ENCODE peak calls at places on chromosomes 11 and 22, in nine cellular contexts. I is IMR-90, K is brain microvascular endothelial cell, T is tibial artery, W is foreskin fibroblast, H is fibroblast of pulmonary artery, C is psoas muscle, D is cardiac muscle cell, A is sigmoid colon. P is an unnamed sample.

GRCh38 chr11:12164061-12165014 is 53.9 kb downstream of the MICAL2 start:
- DNase-seq in I (peak), K (peak), T (no peak), W (peak), H (peak), C (no peak), D (no peak), A (peak), P (no peak)

GRCh38 chr11:17579451-17579850 is 32.4 kb downstream of the OTOG start:
- DNase-seq in I (no peak), K (no peak), T (no peak), W (no peak), H (no peak), C (no peak), D (no peak), A (no peak), P (no peak)

GRCh38 chr22:45818130-45819085 is 146.8 kb downstream of the ATXN10 start:
- DNase-seq in I (no peak), K (no peak), T (no peak), W (peak), H (no peak), C (no peak), D (peak), A (no peak), P (no peak)

GRCh38 chr22:37025500-37026070 is 6.0 kb downstream of the MPST start:
- DNase-seq in I (no peak), K (no peak), T (no peak), W (no peak), H (no peak), C (no peak), D (no peak), A (no peak), P (no peak)

GRCh38 chr22:40979198-40979597 is 28.0 kb downstream of the RBX1 start:
- DNase-seq in I (no peak), K (no peak), T (no peak), W (no peak), H (no peak), C (no peak), D (no peak), A (no peak), P (no peak)

GRCh38 chr11:43567396-43567975 is 113.1 kb upstream of the HSD17B12 start:
- DNase-seq in I (peak), K (no peak), T (no peak), W (peak), H (peak), C (no peak), D (peak), A (no peak), P (no peak)

GRCh38 chr11:57501951-57502350 is 13.6 kb downstream of the SLC43A1 start:
- DNase-seq in I (peak), K (no peak), T (no peak), W (peak), H (peak), C (no peak), D (no peak), A (no peak), P (no peak)

GRCh38 chr22:20867179-20868099 is 8.6 kb downstream of the SNAP29 start:
- DNase-seq in I (peak), K (no peak), T (no peak), W (peak), H (peak), C (no peak), D (peak), A (peak), P (no peak)

GRCh38 chr11:74926304-74927030 is 22.4 kb downstream of the XRRA1 start:
- DNase-seq in I (peak), K (peak), T (no peak), W (peak), H (no peak), C (no peak), D (no peak), A (no peak), P (no peak)

GRCh38 chr11:126978911-126979310 is 21.7 kb downstream of the KIRREL3 start:
- DNase-seq in I (no peak), K (no peak), T (no peak), W (no peak), H (no peak), C (no peak), D (no peak), A (no peak), P (no peak)

GRCh38 chr11:134686418-134686817 is 274.4 kb upstream of the B3GAT1 start:
- DNase-seq in I (no peak), K (no peak), T (no peak), W (no peak), H (no peak), C (no peak), D (peak), A (no peak), P (no peak)

GRCh38 chr11:11471196-11471595 is 118.1 kb upstream of the CSNK2A3 start:
- DNase-seq in I (no peak), K (no peak), T (no peak), W (no peak), H (no peak), C (no peak), D (no peak), A (no peak), P (no peak)

GRCh38 chr11:32584921-32585320 is 1.3 kb downstream of the EIF3M start:
- DNase-seq in I (no peak), K (no peak), T (no peak), W (peak), H (no peak), C (no peak), D (peak), A (no peak), P (no peak)

GRCh38 chr11:104672897-104673296 is 225.4 kb downstream of the CASP12 start:
- DNase-seq in I (no peak), K (no peak), T (no peak), W (no peak), H (no peak), C (no peak), D (no peak), A (no peak), P (no peak)

GRCh38 chr11:3879967-3880542 is 24.6 kb downstream of the STIM1 start:
- DNase-seq in I (no peak), K (no peak), T (no peak), W (no peak), H (no peak), C (no peak), D (no peak), A (no peak), P (no peak)

GRCh38 chr22:49258107-49259010 is 569.3 kb downstream of the BRD1 start:
- DNase-seq in I (no peak), K (no peak), T (peak), W (no peak), H (no peak), C (no peak), D (no peak), A (no peak), P (no peak)

GRCh38 chr11:119752946-119753345 is 23.9 kb upstream of the NECTIN1 start:
- DNase-seq in I (no peak), K (no peak), T (no peak), W (no peak), H (no peak), C (no peak), D (no peak), A (no peak), P (no peak)

GRCh38 chr11:66216911-66217310 is 51.5 kb upstream of the RAB1B start:
- DNase-seq in I (no peak), K (no peak), T (peak), W (no peak), H (no peak), C (no peak), D (no peak), A (no peak), P (no peak)

GRCh38 chr11:65803797-65804492 is 17.1 kb downstream of the OVOL1 start:
- DNase-seq in I (no peak), K (no peak), T (no peak), W (no peak), H (no peak), C (no peak), D (no peak), A (peak), P (no peak)

GRCh38 chr22:23787600-23787896 is 782 bp downstream of the SMARCB1 start:
- DNase-seq in I (no peak), K (no peak), T (no peak), W (no peak), H (no peak), C (no peak), D (no peak), A (no peak), P (no peak)

DNA sequence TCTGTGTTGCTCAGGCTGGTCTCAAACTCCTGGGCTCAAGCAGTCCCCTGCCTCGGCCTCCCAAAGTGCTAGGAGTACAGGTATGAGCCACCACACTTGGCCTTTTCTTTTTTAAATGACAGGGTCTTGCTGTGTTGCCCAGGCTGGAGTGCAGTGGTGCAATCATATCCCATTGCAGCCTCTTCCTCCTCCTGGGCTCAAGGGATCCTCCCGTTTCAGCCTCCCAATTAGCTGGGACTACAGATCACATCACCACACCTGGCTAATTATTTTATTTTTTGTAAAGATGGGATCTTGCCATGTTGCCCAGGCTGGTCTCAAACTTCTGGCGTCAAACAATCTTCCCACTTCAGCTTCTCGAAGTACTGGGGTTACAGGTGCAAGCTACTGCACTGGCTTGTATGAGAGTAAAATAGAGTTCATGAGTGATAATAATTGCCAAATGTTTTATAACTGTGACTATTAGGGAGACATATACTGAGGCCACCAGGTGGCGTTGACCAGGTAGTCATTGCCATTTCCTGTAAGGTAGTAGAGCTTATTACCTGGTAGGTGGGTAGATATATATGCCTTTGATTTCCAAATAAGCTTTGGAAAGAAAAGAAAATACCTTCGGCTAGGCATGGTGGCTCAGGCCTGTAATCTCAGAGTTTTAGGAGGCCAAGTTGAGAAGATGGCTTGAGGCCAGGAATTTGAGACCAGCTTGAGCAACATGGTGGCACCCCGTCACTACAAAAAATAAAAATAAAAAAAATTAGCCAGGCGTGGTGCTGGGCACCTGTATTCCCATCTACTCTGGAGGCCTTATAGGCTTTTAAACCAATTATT is 5.4 kb downstream of the FDX1 start:
- DNase-seq in I (no peak), K (no peak), T (no peak), W (no peak), H (no peak), C (no peak), D (no peak), A (no peak), P (no peak)
- TF ChIP-seq CTCF in I (peak), K (peak), T (no peak), W (no peak), H (peak), C (no peak), D (peak), A (no peak), P (no peak)

GRCh38 chr11:110712643-110713468 is 619 bp upstream of the ARHGAP20 start:
- DNase-seq in I (peak), K (peak), T (peak), W (peak), H (peak), C (peak), D (peak), A (peak), P (no peak)

GRCh38 chr11:110713469-110713776 is 1.2 kb upstream of the ARHGAP20 start:
- DNase-seq in I (no peak), K (no peak), T (no peak), W (no peak), H (no peak), C (no peak), D (no peak), A (peak), P (no peak)

GRCh38 chr11:110711448-110711775 is 825 bp downstream of the ARHGAP20 start:
- DNase-seq in I (no peak), K (no peak), T (no peak), W (no peak), H (no peak), C (no peak), D (no peak), A (no peak), P (no peak)

GRCh38 chr11:110711776-110712642 is at the start of gene ARHGAP20:
- DNase-seq in I (peak), K (peak), T (peak), W (peak), H (peak), C (peak), D (peak), A (peak), P (no peak)

DNA sequence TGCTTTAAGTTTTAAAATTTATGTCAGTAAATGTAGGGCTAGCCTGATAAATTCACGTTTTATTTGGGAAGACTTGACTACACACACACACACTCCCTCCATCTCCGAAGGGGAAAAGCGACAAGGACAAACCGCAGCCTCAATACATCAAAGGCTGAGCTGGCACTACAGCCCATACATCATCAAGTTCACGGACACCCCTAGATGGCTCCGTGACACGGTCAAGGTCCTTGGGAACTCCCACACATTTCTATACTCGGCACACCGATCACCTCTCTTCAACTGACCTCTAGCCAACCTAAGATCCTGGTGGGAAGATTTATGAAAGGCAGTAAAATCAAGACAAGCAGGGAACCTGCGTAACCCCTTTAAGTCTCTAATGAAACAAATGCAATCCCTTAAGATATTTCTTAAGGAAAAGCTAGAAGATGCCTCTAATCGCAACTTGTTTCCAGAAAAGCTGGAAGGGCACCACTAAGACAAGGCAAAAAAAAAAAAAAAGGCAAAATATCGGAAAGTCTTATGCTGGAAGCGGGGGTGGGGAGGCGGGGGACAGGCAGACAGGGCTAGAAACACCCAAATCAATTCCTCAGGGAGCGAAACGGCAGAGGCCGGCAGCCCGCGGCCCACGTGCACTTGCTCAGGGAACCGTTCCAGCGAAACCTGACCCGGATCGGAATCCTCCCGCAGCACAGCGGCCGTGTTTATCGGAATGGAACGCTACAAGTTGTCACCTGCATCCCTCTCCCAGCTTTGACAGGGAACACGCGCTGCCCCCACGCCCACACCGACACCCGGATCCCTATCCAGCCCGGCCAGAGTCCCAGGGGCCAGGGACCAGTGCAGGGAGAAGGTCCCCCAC is 1.5 kb downstream of the ARHGAP20 start:
- DNase-seq in I (peak), K (no peak), T (peak), W (peak), H (peak), C (peak), D (peak), A (peak), P (no peak)
- H3K4me3 ChIP-seq in I (peak), K (peak), T (peak), W (peak), H (peak), C (peak), D (peak), A (peak), P (no peak)

DNA sequence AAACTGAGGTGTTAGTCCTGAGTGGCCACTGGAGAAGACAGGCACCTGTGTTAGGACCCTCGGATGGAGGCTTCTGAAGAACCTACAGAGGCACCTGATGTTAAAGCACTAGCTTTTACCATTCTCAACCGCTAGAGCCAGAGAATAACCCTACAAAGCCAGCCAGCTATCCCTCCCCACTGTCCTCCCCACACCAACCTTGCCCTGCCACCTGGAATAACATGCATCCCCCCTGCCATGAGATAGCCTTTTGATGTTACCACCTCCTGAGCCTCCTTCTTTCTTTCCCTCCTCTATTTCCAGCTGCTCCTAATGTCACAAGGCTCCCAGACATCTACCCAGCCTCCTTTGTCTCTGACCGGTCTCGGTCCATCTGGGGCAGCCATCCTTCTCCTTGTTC is 28.1 kb downstream of the COMMD9 start:
- DNase-seq in I (no peak), K (no peak), T (no peak), W (no peak), H (no peak), C (no peak), D (no peak), A (no peak), P (no peak)
- TF ChIP-seq CTCF in I (no peak), K (no peak), T (no peak), W (no peak), H (no peak), C (no peak), D (no peak), A (no peak), P (no peak)

DNA sequence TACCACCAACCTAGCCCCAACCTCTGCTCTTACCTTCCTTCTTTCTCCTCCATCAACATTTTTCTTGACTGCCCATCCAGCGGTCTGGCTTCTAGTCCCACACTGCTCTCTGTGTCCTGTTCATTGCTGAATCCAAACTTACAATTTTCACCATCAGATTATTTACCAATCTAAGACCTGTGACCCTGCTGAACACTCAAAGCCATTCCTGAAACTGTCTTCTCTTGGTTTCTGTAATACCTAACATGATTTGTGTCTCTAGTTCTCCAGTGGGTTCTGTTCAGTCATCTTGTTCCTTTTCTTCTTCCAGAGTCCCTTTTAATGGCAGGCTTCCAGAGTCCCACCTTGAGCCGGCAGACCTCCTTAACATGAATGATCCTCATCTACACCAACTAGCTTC is 24.1 kb downstream of the RRAS2 start:
- DNase-seq in I (no peak), K (no peak), T (no peak), W (no peak), H (no peak), C (no peak), D (no peak), A (no peak), P (no peak)
- H3K4me3 ChIP-seq in I (no peak), K (no peak), T (no peak), W (no peak), H (no peak), C (no peak), D (no peak), A (no peak), P (no peak)

GRCh38 chr22:30424471-30425326 is 869 bp upstream of the MTFP1 start:
- DNase-seq in I (peak), K (peak), T (no peak), W (peak), H (no peak), C (no peak), D (peak), A (no peak), P (no peak)

GRCh38 chr22:30423959-30424380 is 1.6 kb upstream of the MTFP1 start:
- DNase-seq in I (peak), K (peak), T (peak), W (peak), H (peak), C (peak), D (peak), A (peak), P (peak)

GRCh38 chr22:30425327-30425615 is 297 bp upstream of the MTFP1 start:
- DNase-seq in I (no peak), K (no peak), T (no peak), W (no peak), H (no peak), C (no peak), D (no peak), A (no peak), P (no peak)

GRCh38 chr22:30426395-30427353 is 1.1 kb downstream of the MTFP1 start:
- DNase-seq in I (peak), K (peak), T (peak), W (peak), H (peak), C (peak), D (peak), A (peak), P (no peak)

GRCh38 chr22:30425616-30426394 is at the start of gene MTFP1:
- DNase-seq in I (peak), K (peak), T (peak), W (peak), H (peak), C (peak), D (peak), A (peak), P (no peak)
- TF ChIP-seq CTCF in I (peak), K (peak), T (no peak), W (no peak), H (no peak), C (no peak), D (no peak), A (no peak), P (peak)

GRCh38 chr11:6472934-6473333 is 807 bp downstream of the TRIM3 start:
- DNase-seq in I (no peak), K (no peak), T (no peak), W (no peak), H (no peak), C (no peak), D (no peak), A (no peak), P (no peak)

GRCh38 chr11:6474806-6475500 is 1.2 kb upstream of the TRIM3 start:
- DNase-seq in I (peak), K (no peak), T (no peak), W (peak), H (no peak), C (no peak), D (no peak), A (no peak), P (no peak)

GRCh38 chr11:6473481-6474422 is at the start of gene TRIM3:
- DNase-seq in I (peak), K (peak), T (peak), W (peak), H (peak), C (peak), D (peak), A (peak), P (peak)

GRCh38 chr11:6475936-6476335 is 2.2 kb upstream of the TRIM3 start:
- DNase-seq in I (no peak), K (no peak), T (no peak), W (peak), H (no peak), C (no peak), D (no peak), A (no peak), P (no peak)

DNA sequence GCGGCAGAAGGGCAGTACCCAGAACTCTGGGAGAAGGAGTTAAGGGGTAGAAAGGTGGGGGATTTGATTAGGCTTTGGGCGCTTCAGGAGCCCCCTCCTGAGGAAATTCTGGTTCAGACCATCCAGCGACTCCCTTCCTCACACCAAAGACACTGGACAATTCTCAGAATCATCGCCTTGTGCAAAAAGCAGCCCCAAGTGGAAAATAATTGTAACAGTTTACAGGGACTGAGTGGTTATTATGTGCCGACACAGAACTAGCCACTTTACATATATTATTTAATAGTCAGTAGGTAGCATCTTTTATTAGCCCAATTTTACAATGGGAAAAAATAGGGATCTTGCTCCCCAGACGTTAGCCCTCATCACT is 667 bp upstream of the TRIM3 start:
- DNase-seq in I (no peak), K (no peak), T (no peak), W (no peak), H (no peak), C (no peak), D (no peak), A (no peak), P (no peak)
- H3K4me3 ChIP-seq in I (peak), K (peak), T (peak), W (peak), H (peak), C (peak), D (peak), A (peak), P (peak)

GRCh38 chr11:132464939-132465338 is 1067.4 kb downstream of the OPCML start:
- DNase-seq in I (no peak), K (no peak), T (no peak), W (peak), H (no peak), C (no peak), D (no peak), A (no peak), P (no peak)
- TF ChIP-seq CTCF in I (no peak), K (peak), T (no peak), W (no peak), H (no peak), C (no peak), D (no peak), A (no peak), P (no peak)